ENCODE peak calls at places on chromosomes 4 and X, in five cellular contexts. P is aorta, Q is adipocyte, S is GM23338, H is ovary. C is an unnamed sample.

GRCh38 chr4:71069063-71069462 is 75.6 kb downstream of the DCK start:
- DNase-seq in P (no peak), Q (no peak), S (no peak), H (no peak), C (no peak)

GRCh38 chrX:23907106-23907495 is 637 bp downstream of the APOO start:
- DNase-seq in P (no peak), Q (no peak), S (peak; percentile 47), H (no peak), C (no peak)

GRCh38 chr4:78426972-78427371 is 124.6 kb upstream of the ANXA3 start:
- DNase-seq in P (no peak), Q (no peak), S (no peak), H (no peak), C (no peak)

GRCh38 chr4:35461931-35462659 is 782.2 kb downstream of the ARAP2 start:
- DNase-seq in P (no peak), Q (no peak), S (peak; percentile 33), H (no peak), C (peak; percentile 11)

GRCh38 chr4:133823177-133823576 is 378.4 kb downstream of the PABPC4L start:
- DNase-seq in P (no peak), Q (no peak), S (no peak), H (no peak), C (no peak)

GRCh38 chr4:161936625-161937133 is 227.1 kb downstream of the FSTL5 start:
- DNase-seq in P (no peak), Q (peak; percentile 87), S (peak; percentile 28), H (no peak), C (peak; percentile 34)

GRCh38 chrX:106932492-106932923 is 12.3 kb downstream of the CLDN2 start:
- DNase-seq in P (no peak), Q (no peak), S (no peak), H (no peak), C (no peak)

GRCh38 chr4:113476800-113477199 is 284.7 kb downstream of the CAMK2D start:
- DNase-seq in P (no peak), Q (no peak), S (no peak), H (no peak), C (no peak)

GRCh38 chr4:90951037-90951436 is 823.8 kb downstream of the CCSER1 start:
- DNase-seq in P (no peak), Q (no peak), S (peak; percentile 7), H (no peak), C (no peak)

GRCh38 chr4:102610007-102610406 is 108.8 kb downstream of the NFKB1 start:
- DNase-seq in P (no peak), Q (peak; percentile 28), S (no peak), H (no peak), C (peak; percentile 21)

GRCh38 chrX:11629593-11630211 is 36.0 kb downstream of the ARHGAP6 start:
- DNase-seq in P (no peak), Q (peak; percentile 49), S (peak; percentile 27), H (peak; percentile 27), C (no peak)

GRCh38 chr4:38099908-38100407 is 139.8 kb downstream of the PTTG2 start:
- DNase-seq in P (no peak), Q (peak; percentile 72), S (no peak), H (no peak), C (no peak)

GRCh38 chr4:103422467-103423219 is 224.5 kb upstream of the CENPE start:
- DNase-seq in P (no peak), Q (no peak), S (no peak), H (no peak), C (no peak)

GRCh38 chr4:148026022-148026421 is 294.1 kb downstream of the ARHGAP10 start:
- DNase-seq in P (no peak), Q (peak; percentile 84), S (no peak), H (no peak), C (no peak)

GRCh38 chr4:4472344-4472958 is 69.4 kb downstream of the STX18 start:
- DNase-seq in P (no peak), Q (no peak), S (no peak), H (peak; percentile 45), C (no peak)

GRCh38 chrX:65148232-65148631 is 172.0 kb upstream of the ZC4H2 start:
- DNase-seq in P (no peak), Q (no peak), S (no peak), H (no peak), C (no peak)

GRCh38 chr4:136706942-136707341 is 825.4 kb downstream of the PCDH18 start:
- DNase-seq in P (no peak), Q (peak; percentile 27), S (no peak), H (no peak), C (no peak)

GRCh38 chr4:41177016-41177415 is 37.3 kb downstream of the APBB2 start:
- DNase-seq in P (no peak), Q (peak; percentile 84), S (no peak), H (no peak), C (no peak)

DNA sequence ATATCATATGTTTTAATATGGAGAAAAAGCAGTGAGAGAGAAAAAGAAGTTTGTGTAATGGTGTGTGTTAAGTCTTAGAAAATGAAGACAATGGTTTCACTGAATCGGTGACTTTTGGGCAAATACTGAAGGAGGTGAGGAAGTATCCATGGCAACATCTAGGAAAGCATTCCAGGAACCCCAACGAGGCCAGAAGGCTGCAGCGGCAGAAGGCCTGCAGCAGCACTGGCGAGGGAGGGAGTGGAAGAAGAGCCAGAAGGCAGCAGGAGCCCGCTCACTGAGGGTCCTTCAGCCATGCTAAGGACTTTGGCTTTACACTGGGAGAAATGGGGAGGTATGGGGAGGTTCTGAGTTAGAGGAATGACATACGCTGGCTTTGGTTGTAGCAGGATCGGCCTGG is 26.8 kb downstream of the COQ2 start:
- DNase-seq in P (no peak), Q (no peak), S (no peak), H (no peak), C (no peak)
- H3K4me1 ChIP-seq in P (no peaks in the 10 kb centered on the region), Q (peaks cover 50% of the 10 kb centered on the region), S (no peaks in the 10 kb centered on the region), H (peaks cover 2% of the 10 kb centered on the region), C (peaks cover 10% of the 10 kb centered on the region)

DNA sequence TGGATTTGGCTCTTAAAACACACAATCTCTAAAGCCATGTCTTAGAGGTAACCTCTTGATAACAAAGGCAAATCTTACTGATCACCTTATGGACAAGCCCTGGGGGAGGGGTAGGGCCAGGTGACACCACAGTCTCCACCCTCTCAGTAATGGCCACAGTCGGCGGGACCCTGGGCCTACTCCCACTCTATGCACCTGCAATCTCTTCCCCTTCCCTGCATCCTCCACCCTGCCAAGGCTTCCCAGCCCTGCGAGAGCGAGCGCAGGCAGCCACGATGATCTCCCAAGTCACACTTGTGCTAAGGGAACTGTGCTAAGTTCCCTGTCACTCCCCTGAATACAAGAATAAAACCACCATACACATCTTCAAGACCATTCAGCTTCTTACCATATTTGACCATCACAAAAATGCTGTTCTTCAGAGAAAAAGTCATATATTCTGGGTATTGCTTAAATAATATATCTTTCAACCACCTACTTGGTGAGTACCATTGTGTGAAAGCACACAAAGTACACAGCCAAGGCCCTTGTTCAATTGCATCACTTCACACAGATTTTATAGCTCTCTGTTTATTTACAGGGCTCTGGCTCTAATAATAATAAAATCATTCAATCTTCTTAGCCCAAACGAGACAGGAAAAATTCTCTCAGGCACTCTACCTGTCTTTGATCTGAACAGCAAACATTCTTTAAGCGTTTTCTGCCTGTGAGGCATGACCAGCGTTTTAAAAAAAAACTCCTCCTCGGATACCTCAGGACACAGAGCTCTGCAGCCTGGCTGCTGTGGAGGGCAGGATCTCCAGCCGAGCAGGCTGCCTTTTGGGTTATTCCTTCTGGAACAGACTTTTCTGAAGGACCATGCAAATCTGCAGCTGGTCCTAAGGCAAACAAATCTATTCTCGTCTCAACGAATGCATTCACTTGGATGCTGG is 115.7 kb upstream of the MAP3K15 start:
- DNase-seq in P (no peak), Q (no peak), S (peak; percentile 19), H (no peak), C (no peak)
- H3K4me1 ChIP-seq in P (no peaks in the 10 kb centered on the region), Q (peaks cover 15% of the 10 kb centered on the region), S (peaks cover 6% of the 10 kb centered on the region), H (peaks cover 1% of the 10 kb centered on the region), C (peaks cover 4% of the 10 kb centered on the region)

GRCh38 chr4:8316911-8317351 is 47.4 kb downstream of the HTRA3 start:
- DNase-seq in P (peak; percentile 68), Q (no peak), S (no peak), H (peak; percentile 24), C (no peak)

GRCh38 chr4:8319061-8319460 is 49.5 kb downstream of the HTRA3 start:
- DNase-seq in P (peak; percentile 30), Q (no peak), S (no peak), H (peak; percentile 9), C (no peak)

GRCh38 chr4:8316251-8316771 is 46.8 kb downstream of the HTRA3 start:
- DNase-seq in P (peak; percentile 43), Q (no peak), S (peak; percentile 33), H (peak; percentile 18), C (no peak)

GRCh38 chr4:8318509-8318908 is 49.0 kb downstream of the HTRA3 start:
- DNase-seq in P (peak; percentile 41), Q (no peak), S (no peak), H (no peak), C (no peak)

GRCh38 chr4:8317474-8317873 is 47.9 kb downstream of the HTRA3 start:
- DNase-seq in P (no peak), Q (no peak), S (no peak), H (peak; percentile 6), C (no peak)
- H3K4me1 ChIP-seq in P (no peaks in the 10 kb centered on the region), Q (peaks cover 18% of the 10 kb centered on the region), S (peaks cover 9% of the 10 kb centered on the region), H (peaks cover 18% of the 10 kb centered on the region), C (no peaks in the 10 kb centered on the region)

GRCh38 chr4:165207431-165208321 is at the start of gene KLHL2:
- DNase-seq in P (peak; percentile 93), Q (peak; percentile 90), S (peak; percentile 85), H (peak; percentile 73), C (peak; percentile 83)

GRCh38 chr4:165204462-165204830 is 2.9 kb upstream of the KLHL2 start:
- DNase-seq in P (no peak), Q (peak; percentile 17), S (no peak), H (no peak), C (no peak)

GRCh38 chr4:165208741-165209388 is 1.5 kb downstream of the KLHL2 start:
- DNase-seq in P (no peak), Q (no peak), S (no peak), H (no peak), C (peak; percentile 19)

GRCh38 chr4:165208322-165208652 is 926 bp downstream of the KLHL2 start:
- DNase-seq in P (no peak), Q (no peak), S (no peak), H (no peak), C (no peak)

DNA sequence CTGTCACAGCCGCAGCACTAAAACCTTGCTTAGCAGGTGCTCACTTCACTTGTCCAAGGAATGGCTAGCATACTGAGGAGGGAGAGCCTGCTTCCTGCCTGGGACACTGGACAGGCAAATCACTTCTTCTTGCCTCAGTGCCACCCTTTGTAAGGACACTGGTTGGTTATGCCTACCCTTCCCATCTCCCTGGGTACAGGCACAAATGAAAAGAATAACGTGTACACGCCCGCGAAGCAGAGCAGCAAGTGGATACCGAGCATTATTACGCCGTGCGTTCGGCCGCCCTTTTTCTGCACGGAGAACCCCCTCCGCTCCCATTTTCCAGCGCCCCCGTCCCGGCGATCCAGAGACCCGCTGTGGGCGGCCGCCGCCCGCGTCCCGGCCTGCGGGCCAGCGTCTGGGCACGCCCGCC is 338 bp upstream of the KLHL2 start:
- DNase-seq in P (peak; percentile 47), Q (no peak), S (no peak), H (peak; percentile 20), C (peak; percentile 37)
- H3K4me1 ChIP-seq in P (no peaks in the 10 kb centered on the region), Q (peaks cover 32% of the 10 kb centered on the region), S (peaks cover 46% of the 10 kb centered on the region), H (peaks cover 4% of the 10 kb centered on the region), C (peaks cover 35% of the 10 kb centered on the region)